ENCODE peak calls at places on chromosome 15, in four cellular contexts. Q, Z, L and H are unnamed samples.

GRCh38 chr15:39438795-39439577 is 141.9 kb upstream of the THBS1 start:
- DNase-seq in Q (no peak), Z (no peak), L (peak; percentile 58), H (no peak)

GRCh38 chr15:97875513-97876285 is 84.8 kb upstream of the ARRDC4 start:
- DNase-seq in Q (peak; percentile 62), Z (no peak), L (no peak), H (no peak)

GRCh38 chr15:43067717-43068461 is 37.9 kb downstream of the UBR1 start:
- DNase-seq in Q (peak; percentile 32), Z (no peak), L (peak; percentile 85), H (peak; percentile 71)

GRCh38 chr15:41577863-41578735 is 19.1 kb downstream of the TYRO3 start:
- DNase-seq in Q (no peak), Z (no peak), L (no peak), H (no peak)

GRCh38 chr15:22808240-22808639 is 21.8 kb downstream of the NIPA1 start:
- DNase-seq in Q (no peak), Z (no peak), L (no peak), H (no peak)

GRCh38 chr15:58758141-58758540 is 8.6 kb upstream of the ADAM10 start:
- DNase-seq in Q (no peak), Z (no peak), L (no peak), H (no peak)

GRCh38 chr15:77599899-77600298 is 32.8 kb downstream of the LINGO1 start:
- DNase-seq in Q (peak; percentile 75), Z (no peak), L (peak; percentile 26), H (no peak)

GRCh38 chr15:33506781-33507180 is 196.0 kb downstream of the RYR3 start:
- DNase-seq in Q (peak; percentile 65), Z (no peak), L (peak; percentile 7), H (no peak)

GRCh38 chr15:84915011-84915958 is 30.8 kb downstream of the SLC28A1 start:
- DNase-seq in Q (peak; percentile 16), Z (no peak), L (peak; percentile 97), H (peak; percentile 89)

GRCh38 chr15:44009056-44009455 is 182.3 kb downstream of the WDR76 start:
- DNase-seq in Q (no peak), Z (no peak), L (peak; percentile 77), H (peak; percentile 46)

GRCh38 chr15:65286069-65286703 is 497 bp downstream of the PARP16 start:
- DNase-seq in Q (peak; percentile 76), Z (no peak), L (peak; percentile 38), H (peak; percentile 30)